ENCODE peak calls at places on chromosomes 3 and 15, in eight cellular contexts. R is GF-D8; S is nephron progenitor cell; I is globus pallidus; P is cardiac septum; C is midbrain; J is stimulated activated CD4-positive, alpha-beta T cell treated with anti-CD3 and anti-CD28 coated beads, TNF-alpha, amount 100 ng/mL, for 4 hours; G is heart left ventricle. U is an unnamed sample.

GRCh38 chr3:111539351-111540331 is 2.4 kb upstream of the CD96 start:
- DNase-seq in R (peak; percentile 50), S (peak; percentile 74), I (peak; percentile 27), P (no peak), C (peak; percentile 20), J (peak; percentile 52), G (peak; percentile 12), U (peak; percentile 62)

GRCh38 chr3:120854908-120855526 is 53.0 kb upstream of the STXBP5L start:
- DNase-seq in R (no peak), S (peak; percentile 4), I (no peak), P (no peak), C (no peak), J (no peak), G (no peak), U (no peak)

GRCh38 chr3:58581328-58582091 is 4.3 kb upstream of the FAM107A start:
- DNase-seq in R (no peak), S (peak; percentile 19), I (peak; percentile 60), P (no peak), C (peak; percentile 68), J (no peak), G (no peak), U (no peak)

GRCh38 chr3:152335273-152335672 is 66.5 kb downstream of the MBNL1 start:
- DNase-seq in R (no peak), S (no peak), I (no peak), P (no peak), C (no peak), J (no peak), G (no peak), U (no peak)

GRCh38 chr3:126056123-126056522 is 27.8 kb downstream of the SLC41A3 start:
- DNase-seq in R (no peak), S (no peak), I (no peak), P (no peak), C (no peak), J (no peak), G (no peak), U (no peak)

GRCh38 chr15:93982226-93982641 is 249.1 kb upstream of the MCTP2 start:
- DNase-seq in R (no peak), S (no peak), I (no peak), P (no peak), C (no peak), J (no peak), G (peak; percentile 38), U (no peak)

GRCh38 chr3:109369510-109369909 is 32.2 kb upstream of the DPPA4 start:
- DNase-seq in R (no peak), S (no peak), I (no peak), P (no peak), C (no peak), J (no peak), G (no peak), U (no peak)

GRCh38 chr3:146390967-146391366 is 78.4 kb downstream of the PLSCR2 start:
- DNase-seq in R (no peak), S (no peak), I (peak; percentile 2), P (no peak), C (no peak), J (no peak), G (peak; percentile 29), U (no peak)

GRCh38 chr3:37765591-37766219 is 96.0 kb upstream of the CTDSPL start:
- DNase-seq in R (no peak), S (peak; percentile 76), I (no peak), P (no peak), C (no peak), J (no peak), G (peak; percentile 49), U (no peak)

GRCh38 chr15:60829416-60829815 is 350.5 kb upstream of the ICE2 start:
- DNase-seq in R (no peak), S (no peak), I (no peak), P (no peak), C (no peak), J (no peak), G (no peak), U (no peak)

GRCh38 chr3:52614689-52615088 is 71.0 kb downstream of the PBRM1 start:
- DNase-seq in R (no peak), S (no peak), I (no peak), P (no peak), C (no peak), J (no peak), G (no peak), U (no peak)

GRCh38 chr3:10248984-10249748 is 907 bp downstream of the TATDN2 start:
- DNase-seq in R (no peak), S (peak; percentile 28), I (peak; percentile 13), P (peak; percentile 80), C (no peak), J (peak; percentile 47), G (peak; percentile 15), U (peak; percentile 70)

GRCh38 chr3:38168151-38168987 is 3.0 kb downstream of the OXSR1 start:
- DNase-seq in R (no peak), S (no peak), I (no peak), P (no peak), C (no peak), J (no peak), G (no peak), U (peak; percentile 77)

GRCh38 chr3:42829083-42829627 is 19.9 kb downstream of the ACKR2 start:
- DNase-seq in R (no peak), S (no peak), I (no peak), P (no peak), C (no peak), J (no peak), G (no peak), U (no peak)

U was measured in RWPE2.